ENCODE peak calls at places on chromosomes 11 and 22, in seven cellular contexts. X is fibroblast of the conjunctiva; L is GM10248; Y is activated naive CD4-positive, alpha-beta T cell treated with Interleukin-2 at 50 U/mL for 16 hours; S is smooth muscle cell of the brain vasculature; V is ELR; Z is stimulated activated CD4-positive, alpha-beta T cell treated with anti-CD3 and anti-CD28 coated beads, Interleukin-12 subunit alpha, Interleukin-12 subunit beta, amount 100 ng/mL, for 48 hours. I is an unnamed sample.

GRCh38 chr11:66636411-66636810 is 2.1 kb upstream of the RBM4 start:
- DNase-seq in X (no peak), Y (no peak), S (no peak), Z (no peak), V (no peak), L (no peak), I (no peak)

GRCh38 chr11:47352556-47352955 is at the start of gene MYBPC3:
- DNase-seq in X (no peak), Y (no peak), L (no peak), V (no peak), S (no peak), Z (no peak), I (no peak)

GRCh38 chr11:70580036-70580805 is 181.9 kb downstream of the CTTN start:
- DNase-seq in V (no peak), S (no peak), X (no peak), Z (no peak), L (no peak), Y (no peak), I (no peak)

GRCh38 chr11:74641289-74641688 is 48.9 kb downstream of the POLD3 start:
- DNase-seq in X (no peak), S (no peak), Y (no peak), V (no peak), Z (no peak), L (no peak), I (no peak)

GRCh38 chr11:36449566-36450390 is 60.3 kb downstream of the TRAF6 start:
- DNase-seq in Z (no peak), Y (no peak), V (no peak), S (no peak), L (peak), X (no peak), I (no peak)

GRCh38 chr22:48474881-48475280 is 1352.8 kb downstream of the BRD1 start:
- DNase-seq in X (no peak), V (no peak), S (no peak), Z (no peak), L (no peak), Y (no peak), I (no peak)

GRCh38 chr11:102007567-102008437 is 39.4 kb upstream of the CFAP300 start:
- DNase-seq in Y (no peak), S (peak), X (peak), Z (no peak), L (peak), V (peak), I (no peak)

GRCh38 chr22:20141186-20142077 is 9.4 kb downstream of the CCDC188 start:
- DNase-seq in S (no peak), Y (no peak), X (no peak), L (no peak), Z (no peak), V (peak), I (no peak)

GRCh38 chr11:32131321-32131720 is 40.4 kb downstream of the RCN1 start:
- DNase-seq in Z (no peak), V (peak), L (no peak), X (no peak), S (no peak), Y (no peak), I (no peak)

GRCh38 chr22:47151490-47151889 is 389.0 kb downstream of the TBC1D22A start:
- DNase-seq in Y (no peak), Z (no peak), V (peak), L (no peak), X (no peak), S (no peak), I (no peak)

I was measured in activated naive CD8-positive, alpha-beta T cell treated with anti-CD3 and anti-CD28 coated beads for 36 hours.